ENCODE peak calls at places on chromosomes 6 and 20, in four cellular contexts. One of them, this sample, is unnamed.

GRCh38 chr6:3849681-3850450 is 693 bp downstream of the FAM50B start:
- DNase-seq in progenitor cell of endocrine pancreas: no peak
- DNase-seq in testis: peak
- DNase-seq in AG09309: no peak
- DNase-seq in this sample: peak

GRCh38 chr20:3103369-3104032 is 19.0 kb upstream of the AVP start:
- DNase-seq in progenitor cell of endocrine pancreas: no peak
- DNase-seq in testis: no peak
- DNase-seq in AG09309: no peak
- DNase-seq in this sample: no peak

GRCh38 chr6:118387921-118388701 is 160.0 kb upstream of the PLN start:
- DNase-seq in progenitor cell of endocrine pancreas: no peak
- DNase-seq in testis: no peak
- DNase-seq in AG09309: peak
- DNase-seq in this sample: peak

GRCh38 chr6:35377002-35377401 is 34.6 kb downstream of the PPARD start:
- DNase-seq in progenitor cell of endocrine pancreas: no peak
- DNase-seq in testis: no peak
- DNase-seq in AG09309: no peak
- DNase-seq in this sample: no peak

GRCh38 chr6:56297022-56297995 is 49.9 kb upstream of the COL21A1 start:
- DNase-seq in progenitor cell of endocrine pancreas: no peak
- DNase-seq in testis: no peak
- DNase-seq in AG09309: no peak
- DNase-seq in this sample: no peak

GRCh38 chr6:134589512-134589911 is 271.6 kb upstream of the SGK1 start:
- DNase-seq in progenitor cell of endocrine pancreas: no peak
- DNase-seq in testis: no peak
- DNase-seq in AG09309: peak
- DNase-seq in this sample: no peak

GRCh38 chr6:132525866-132526265 is 12.2 kb upstream of the TAAR9 start:
- DNase-seq in progenitor cell of endocrine pancreas: no peak
- DNase-seq in testis: no peak
- DNase-seq in AG09309: no peak
- DNase-seq in this sample: no peak

GRCh38 chr6:11094411-11094851 is 797 bp downstream of the SMIM13 start:
- DNase-seq in progenitor cell of endocrine pancreas: peak
- DNase-seq in testis: peak
- DNase-seq in AG09309: no peak
- DNase-seq in this sample: peak

GRCh38 chr6:125810435-125810834 is 19.7 kb downstream of the NCOA7 start:
- DNase-seq in progenitor cell of endocrine pancreas: no peak
- DNase-seq in testis: no peak
- DNase-seq in AG09309: no peak
- DNase-seq in this sample: peak

GRCh38 chr20:20083796-20084195 is 31.5 kb downstream of the CFAP61 start:
- DNase-seq in progenitor cell of endocrine pancreas: no peak
- DNase-seq in testis: no peak
- DNase-seq in AG09309: no peak
- DNase-seq in this sample: peak

GRCh38 chr6:88004707-88005106 is 42.9 kb upstream of the SPACA1 start:
- DNase-seq in progenitor cell of endocrine pancreas: no peak
- DNase-seq in testis: no peak
- DNase-seq in AG09309: no peak
- DNase-seq in this sample: no peak

GRCh38 chr20:62918830-62919229 is 7.5 kb downstream of the DIDO1 start:
- DNase-seq in progenitor cell of endocrine pancreas: no peak
- DNase-seq in testis: no peak
- DNase-seq in AG09309: no peak
- DNase-seq in this sample: no peak

GRCh38 chr20:1568166-1568490 is 10.6 kb upstream of the SIRPD start:
- DNase-seq in progenitor cell of endocrine pancreas: no peak
- DNase-seq in testis: no peak
- DNase-seq in AG09309: no peak
- DNase-seq in this sample: no peak

GRCh38 chr6:14324042-14324441 is 206.5 kb downstream of the CD83 start:
- DNase-seq in progenitor cell of endocrine pancreas: no peak
- DNase-seq in testis: no peak
- DNase-seq in AG09309: no peak
- DNase-seq in this sample: no peak

GRCh38 chr6:12361042-12361765 is 71.0 kb downstream of the EDN1 start:
- DNase-seq in progenitor cell of endocrine pancreas: no peak
- DNase-seq in testis: no peak
- DNase-seq in AG09309: no peak
- DNase-seq in this sample: no peak

GRCh38 chr6:136113736-136114173 is 136.4 kb downstream of the MTFR2 start:
- DNase-seq in progenitor cell of endocrine pancreas: no peak
- DNase-seq in testis: peak
- DNase-seq in AG09309: peak
- DNase-seq in this sample: peak

GRCh38 chr20:2364014-2364413 is 16.7 kb upstream of the TGM6 start:
- DNase-seq in progenitor cell of endocrine pancreas: no peak
- DNase-seq in testis: no peak
- DNase-seq in AG09309: peak
- DNase-seq in this sample: no peak

GRCh38 chr6:35771343-35771627 is 5.1 kb upstream of the CLPSL2 start:
- DNase-seq in progenitor cell of endocrine pancreas: no peak
- DNase-seq in testis: no peak
- DNase-seq in AG09309: no peak
- DNase-seq in this sample: no peak

GRCh38 chr20:14775778-14776177 is 438.4 kb upstream of the FLRT3 start:
- DNase-seq in progenitor cell of endocrine pancreas: no peak
- DNase-seq in testis: peak
- DNase-seq in AG09309: peak
- DNase-seq in this sample: no peak

GRCh38 chr20:62864207-62864606 is 2.6 kb upstream of the TCFL5 start:
- DNase-seq in progenitor cell of endocrine pancreas: no peak
- DNase-seq in testis: no peak
- DNase-seq in AG09309: no peak
- DNase-seq in this sample: no peak

GRCh38 chr20:48583171-48583570 is 244.6 kb downstream of the PREX1 start:
- DNase-seq in progenitor cell of endocrine pancreas: no peak
- DNase-seq in testis: no peak
- DNase-seq in AG09309: no peak
- DNase-seq in this sample: no peak

GRCh38 chr6:117840541-117840983 is 66.5 kb upstream of the SLC35F1 start:
- DNase-seq in progenitor cell of endocrine pancreas: peak
- DNase-seq in testis: no peak
- DNase-seq in AG09309: no peak
- DNase-seq in this sample: peak

GRCh38 chr6:6588064-6588923 is at the start of gene LY86:
- DNase-seq in progenitor cell of endocrine pancreas: no peak
- DNase-seq in testis: no peak
- DNase-seq in AG09309: no peak
- DNase-seq in this sample: no peak

GRCh38 chr20:43583133-43583864 is 7.4 kb upstream of the IFT52 start:
- DNase-seq in progenitor cell of endocrine pancreas: no peak
- DNase-seq in testis: no peak
- DNase-seq in AG09309: no peak
- DNase-seq in this sample: no peak

GRCh38 chr6:44180886-44181285 is 22.3 kb downstream of the CAPN11 start:
- DNase-seq in progenitor cell of endocrine pancreas: no peak
- DNase-seq in testis: no peak
- DNase-seq in AG09309: no peak
- DNase-seq in this sample: peak

GRCh38 chr20:50197463-50197862 is 6.8 kb downstream of the CEBPB start:
- DNase-seq in progenitor cell of endocrine pancreas: no peak
- DNase-seq in testis: no peak
- DNase-seq in AG09309: no peak
- DNase-seq in this sample: no peak

GRCh38 chr6:99353126-99353525 is 3.7 kb upstream of the FAXC start:
- DNase-seq in progenitor cell of endocrine pancreas: no peak
- DNase-seq in testis: no peak
- DNase-seq in AG09309: no peak
- DNase-seq in this sample: no peak

GRCh38 chr6:65545920-65546319 is 161.1 kb downstream of the EYS start:
- DNase-seq in progenitor cell of endocrine pancreas: no peak
- DNase-seq in testis: no peak
- DNase-seq in AG09309: no peak
- DNase-seq in this sample: no peak

GRCh38 chr20:59831024-59831900 is 102.2 kb downstream of the SYCP2 start:
- DNase-seq in progenitor cell of endocrine pancreas: no peak
- DNase-seq in testis: peak
- DNase-seq in AG09309: no peak
- DNase-seq in this sample: no peak

GRCh38 chr6:119096683-119097310 is 18.3 kb upstream of the FAM184A start:
- DNase-seq in progenitor cell of endocrine pancreas: no peak
- DNase-seq in testis: peak
- DNase-seq in AG09309: no peak
- DNase-seq in this sample: peak

DNA sequence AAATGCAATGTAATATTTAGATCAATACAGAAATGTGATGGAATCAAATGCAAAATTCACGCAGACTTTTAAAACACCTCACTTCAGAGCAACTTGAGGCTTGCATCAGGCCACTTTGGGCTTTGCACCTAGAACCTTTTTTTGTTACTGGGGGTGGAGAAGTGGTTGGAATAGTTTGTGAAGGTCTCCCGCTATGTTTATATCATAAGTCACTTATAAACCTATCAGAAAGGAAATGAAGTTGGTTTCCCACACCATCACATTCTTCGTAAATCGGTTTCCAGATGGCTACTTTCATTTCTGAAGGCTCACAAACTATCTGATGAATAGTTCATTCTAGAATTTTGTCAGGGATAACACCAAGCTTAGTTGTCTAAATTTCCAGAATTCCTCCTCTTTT is 74.8 kb downstream of the PKHD1 start:
- DNase-seq in progenitor cell of endocrine pancreas: no peak
- DNase-seq in testis: no peak
- DNase-seq in AG09309: no peak
- DNase-seq in this sample: no peak
- TF ChIP-seq CTCF in progenitor cell of endocrine pancreas: no peak
- TF ChIP-seq CTCF in testis: no peak
- TF ChIP-seq CTCF in AG09309: no peak
- TF ChIP-seq CTCF in this sample: no peak

GRCh38 chr20:51378171-51378928 is 164.2 kb downstream of the NFATC2 start:
- DNase-seq in progenitor cell of endocrine pancreas: no peak
- DNase-seq in testis: no peak
- DNase-seq in AG09309: no peak
- DNase-seq in this sample: peak
- TF ChIP-seq CTCF in progenitor cell of endocrine pancreas: peak
- TF ChIP-seq CTCF in testis: no peak
- TF ChIP-seq CTCF in AG09309: no peak
- TF ChIP-seq CTCF in this sample: peak

GRCh38 chr6:75094614-75095321 is 111.1 kb downstream of the COL12A1 start:
- DNase-seq in progenitor cell of endocrine pancreas: no peak
- DNase-seq in testis: peak
- DNase-seq in AG09309: peak
- DNase-seq in this sample: no peak
- TF ChIP-seq CTCF in progenitor cell of endocrine pancreas: no peak
- TF ChIP-seq CTCF in testis: no peak
- TF ChIP-seq CTCF in AG09309: peak
- TF ChIP-seq CTCF in this sample: no peak

GRCh38 chr6:166435574-166435973 is 52.8 kb upstream of the MPC1 start:
- DNase-seq in progenitor cell of endocrine pancreas: no peak
- DNase-seq in testis: no peak
- DNase-seq in AG09309: no peak
- DNase-seq in this sample: peak
- TF ChIP-seq CTCF in progenitor cell of endocrine pancreas: no peak
- TF ChIP-seq CTCF in testis: no peak
- TF ChIP-seq CTCF in AG09309: no peak
- TF ChIP-seq CTCF in this sample: peak

GRCh38 chr6:104957301-104958177 is 632 bp downstream of the LIN28B start:
- DNase-seq in progenitor cell of endocrine pancreas: no peak
- DNase-seq in testis: no peak
- DNase-seq in AG09309: no peak
- DNase-seq in this sample: peak

GRCh38 chr6:104956663-104957294 is at the start of gene LIN28B:
- DNase-seq in progenitor cell of endocrine pancreas: no peak
- DNase-seq in testis: no peak
- DNase-seq in AG09309: no peak
- DNase-seq in this sample: peak

GRCh38 chr6:104959453-104959858 is 2.5 kb downstream of the LIN28B start:
- DNase-seq in progenitor cell of endocrine pancreas: no peak
- DNase-seq in testis: no peak
- DNase-seq in AG09309: no peak
- DNase-seq in this sample: no peak

GRCh38 chr6:104958178-104958520 is 1.2 kb downstream of the LIN28B start:
- DNase-seq in progenitor cell of endocrine pancreas: no peak
- DNase-seq in testis: no peak
- DNase-seq in AG09309: no peak
- DNase-seq in this sample: peak

GRCh38 chr6:104958720-104959452 is 2.0 kb downstream of the LIN28B start:
- DNase-seq in progenitor cell of endocrine pancreas: no peak
- DNase-seq in testis: no peak
- DNase-seq in AG09309: no peak
- DNase-seq in this sample: peak
- TF ChIP-seq CTCF in progenitor cell of endocrine pancreas: no peak
- TF ChIP-seq CTCF in testis: no peak
- TF ChIP-seq CTCF in AG09309: no peak
- TF ChIP-seq CTCF in this sample: no peak

This sample was measured in A673.